ENCODE peak calls at places on chromosomes 11 and 22, in ten cellular contexts. V is sigmoid colon, O is GM12891, M is A549, W is suprapubic skin, F is prostate gland, L is ovary, Y is IMR-90, S is esophagus squamous epithelium, A is stomach. N is an unnamed sample.

GRCh38 chr11:75946531-75947530 is 131.8 kb downstream of the UVRAG start:
- DNase-seq in Y (peak), W (no peak), O (no peak), V (peak), L (no peak), F (peak), S (no peak), A (no peak), M (no peak), N (no peak)

GRCh38 chr11:126862664-126863247 is 137.8 kb downstream of the KIRREL3 start:
- DNase-seq in M (no peak), Y (no peak), O (no peak), A (no peak), F (no peak), L (no peak), W (no peak), S (no peak), V (no peak), N (no peak)

GRCh38 chr11:116445108-116446047 is 327.4 kb downstream of the BUD13 start:
- DNase-seq in M (no peak), F (no peak), V (no peak), A (no peak), S (no peak), Y (no peak), W (no peak), L (no peak), O (no peak), N (peak)

GRCh38 chr11:85955531-85955930 is 100.3 kb downstream of the CCDC83 start:
- DNase-seq in O (no peak), S (no peak), Y (peak), F (no peak), W (no peak), A (no peak), V (no peak), L (no peak), M (no peak), N (no peak)

GRCh38 chr11:106714179-106714578 is 304.1 kb downstream of the GUCY1A2 start:
- DNase-seq in M (no peak), F (no peak), Y (peak), O (no peak), S (no peak), L (no peak), A (no peak), W (no peak), V (no peak), N (no peak)

GRCh38 chr11:12005476-12005875 is 3.0 kb downstream of the DKK3 start:
- DNase-seq in L (no peak), M (no peak), A (no peak), W (no peak), V (no peak), O (no peak), F (no peak), Y (peak), S (no peak), N (no peak)

GRCh38 chr11:126544311-126545056 is 189.0 kb downstream of the ST3GAL4 start:
- DNase-seq in O (no peak), V (peak), M (no peak), Y (peak), A (no peak), W (no peak), S (no peak), F (peak), L (peak), N (no peak)

GRCh38 chr11:96178014-96178745 is 164.8 kb downstream of the MAML2 start:
- DNase-seq in L (no peak), W (no peak), A (no peak), S (no peak), V (no peak), Y (no peak), O (no peak), M (no peak), F (no peak), N (no peak)

GRCh38 chr11:12420706-12421105 is 43.3 kb downstream of the PARVA start:
- DNase-seq in A (no peak), Y (no peak), L (no peak), O (no peak), W (no peak), M (no peak), S (no peak), V (no peak), F (no peak), N (no peak)

GRCh38 chr11:120391297-120391696 is 55.1 kb downstream of the ARHGEF12 start:
- DNase-seq in F (no peak), S (no peak), V (no peak), M (no peak), L (no peak), W (no peak), A (no peak), O (no peak), Y (no peak), N (no peak)

GRCh38 chr11:13465909-13466371 is 2.9 kb upstream of the BTBD10 start:
- DNase-seq in S (no peak), L (no peak), F (no peak), A (no peak), Y (peak), O (no peak), M (peak), V (no peak), W (no peak), N (no peak)

GRCh38 chr11:129257512-129257911 is 65.4 kb upstream of the ARHGAP32 start:
- DNase-seq in W (no peak), F (no peak), V (no peak), Y (no peak), M (no peak), S (no peak), O (no peak), L (no peak), A (no peak), N (no peak)

GRCh38 chr11:1608363-1608762 is at the start of gene KRTAP5-3:
- DNase-seq in V (no peak), W (no peak), M (no peak), S (no peak), L (no peak), A (no peak), O (no peak), Y (no peak), F (no peak), N (no peak)

DNA sequence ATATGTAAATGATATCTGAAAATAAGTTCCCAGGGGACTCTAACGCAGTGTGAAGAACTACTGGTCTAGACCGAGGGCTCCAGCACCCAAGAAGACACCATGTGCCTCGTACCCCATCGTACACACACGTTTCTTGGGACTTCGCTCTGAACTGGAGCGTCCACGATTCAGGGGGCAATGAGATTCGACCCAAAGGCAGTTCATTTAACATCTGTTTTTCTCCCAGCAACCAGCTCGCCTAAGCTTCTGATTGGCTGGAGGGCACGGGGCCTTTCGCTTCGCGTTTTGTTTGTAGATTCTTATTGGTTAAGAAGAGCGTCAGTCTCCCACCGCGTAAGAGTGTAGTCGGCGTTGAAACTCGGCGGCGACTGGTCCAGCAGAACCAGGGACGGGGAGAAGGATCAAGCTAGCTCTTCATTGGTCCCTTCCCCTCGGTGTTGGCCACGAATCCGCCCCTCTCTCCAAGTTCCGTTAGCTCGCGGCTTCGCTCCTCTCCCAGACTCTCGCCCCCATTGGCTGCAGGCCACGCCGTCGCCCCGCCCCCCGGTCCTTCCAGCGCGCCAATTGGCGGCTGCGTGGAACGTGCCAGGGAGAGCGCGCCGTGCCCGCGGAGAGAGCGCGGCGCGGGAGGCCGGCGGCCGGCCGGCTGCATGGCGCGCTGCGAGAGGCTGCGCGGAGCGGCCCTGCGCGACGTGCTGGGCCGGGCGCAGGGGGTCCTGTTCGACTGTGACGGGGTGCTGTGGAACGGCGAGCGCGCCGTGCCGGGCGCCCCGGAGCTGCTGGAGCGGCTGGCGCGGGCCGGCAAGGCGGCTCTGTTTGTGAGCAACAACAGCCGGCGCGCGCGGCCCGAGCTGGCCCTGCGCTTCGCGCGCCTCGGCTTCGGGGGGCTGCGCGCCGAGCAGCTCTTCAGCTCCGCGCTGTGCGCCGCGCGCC is at the start of gene PDXP:
- DNase-seq in Y (peak), O (peak), F (peak), V (peak), S (peak), A (peak), W (peak), M (peak), L (peak), N (peak)
- TF ChIP-seq POLR2A in Y (peak), O (no peak), F (peak), V (no peak), S (peak), A (no peak), W (peak), M (peak), L (peak), N (no peak)

DNA sequence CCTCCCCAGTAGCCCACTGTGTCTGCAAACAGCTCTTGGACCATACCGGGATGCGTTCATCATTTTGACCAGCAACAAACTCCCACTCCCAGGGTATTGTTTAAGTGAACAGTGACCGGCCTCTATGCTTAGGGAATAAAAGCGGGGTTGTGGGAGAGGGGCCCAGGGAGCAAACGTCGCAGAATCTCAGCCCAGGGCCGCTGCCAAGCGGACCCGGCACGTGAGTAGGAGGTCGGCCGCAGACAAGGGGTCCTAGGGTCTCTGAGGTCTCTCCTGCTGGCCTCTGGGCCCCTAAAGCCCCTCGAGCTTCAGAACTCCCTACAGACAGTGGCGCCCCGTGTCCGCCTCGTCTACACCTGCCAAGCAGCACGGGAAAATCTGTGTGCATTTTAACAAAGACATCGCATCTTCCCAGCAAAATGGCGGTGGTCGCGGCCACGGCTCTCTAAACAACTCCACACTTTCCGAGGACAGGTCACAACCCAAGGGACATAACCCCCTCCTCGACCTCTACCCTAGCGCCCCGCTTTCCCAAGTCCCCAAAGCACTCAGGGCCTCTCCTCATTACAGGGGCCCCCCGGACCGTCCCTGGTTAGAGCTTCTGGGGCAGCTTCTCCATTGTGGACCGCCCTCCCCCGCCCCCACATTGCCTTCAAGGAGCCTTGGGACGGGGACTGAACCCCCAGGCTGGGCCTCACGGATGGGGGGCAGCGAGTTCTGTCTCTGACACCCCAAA is 3.9 kb upstream of the GCAT start:
- DNase-seq in Y (no peak), M (no peak), W (no peak), L (peak), O (no peak), S (no peak), F (no peak), V (no peak), A (no peak), N (no peak)
- TF ChIP-seq POLR2A in Y (no peak), M (no peak), W (no peak), L (no peak), O (no peak), S (no peak), F (no peak), V (no peak), A (no peak), N (no peak)

GRCh38 chr11:35160902-35161585 is 22.1 kb downstream of the CD44 start:
- DNase-seq in O (no peak), S (no peak), M (no peak), L (no peak), V (no peak), F (no peak), W (no peak), A (no peak), Y (no peak), N (no peak)
- TF ChIP-seq POLR2A in O (peak), S (no peak), M (no peak), L (no peak), V (no peak), F (no peak), W (no peak), A (no peak), Y (no peak), N (no peak)

GRCh38 chr22:26672590-26673468 is 15.4 kb downstream of the MIAT start:
- DNase-seq in O (peak), Y (peak), L (peak), S (peak), W (peak), A (peak), F (peak), M (peak), V (peak), N (peak)
- TF ChIP-seq POLR2A in O (peak), Y (peak), L (peak), S (peak), W (peak), A (no peak), F (no peak), M (peak), V (no peak), N (no peak)

GRCh38 chr11:59754859-59755700 is at the start of gene STX3:
- DNase-seq in F (peak), A (peak), O (peak), S (no peak), V (peak), Y (peak), M (peak), L (peak), W (peak), N (peak)

GRCh38 chr11:59756845-59757244 is 1.7 kb downstream of the STX3 start:
- DNase-seq in A (peak), M (peak), O (peak), S (no peak), F (peak), L (no peak), W (no peak), Y (peak), V (peak), N (peak)

GRCh38 chr11:59754494-59754858 is 700 bp upstream of the STX3 start:
- DNase-seq in S (no peak), M (no peak), A (no peak), W (no peak), Y (peak), L (peak), V (no peak), O (peak), F (peak), N (peak)

GRCh38 chr11:59756496-59756840 is 1.3 kb downstream of the STX3 start:
- DNase-seq in Y (no peak), W (no peak), L (no peak), M (no peak), V (no peak), O (no peak), S (no peak), F (no peak), A (no peak), N (no peak)

GRCh38 chr11:59755701-59756495 is 722 bp downstream of the STX3 start:
- DNase-seq in S (no peak), Y (peak), W (peak), A (peak), V (peak), L (peak), O (no peak), M (peak), F (peak), N (peak)
- TF ChIP-seq POLR2A in S (no peak), Y (no peak), W (no peak), A (no peak), V (no peak), L (no peak), O (no peak), M (no peak), F (peak), N (no peak)

DNA sequence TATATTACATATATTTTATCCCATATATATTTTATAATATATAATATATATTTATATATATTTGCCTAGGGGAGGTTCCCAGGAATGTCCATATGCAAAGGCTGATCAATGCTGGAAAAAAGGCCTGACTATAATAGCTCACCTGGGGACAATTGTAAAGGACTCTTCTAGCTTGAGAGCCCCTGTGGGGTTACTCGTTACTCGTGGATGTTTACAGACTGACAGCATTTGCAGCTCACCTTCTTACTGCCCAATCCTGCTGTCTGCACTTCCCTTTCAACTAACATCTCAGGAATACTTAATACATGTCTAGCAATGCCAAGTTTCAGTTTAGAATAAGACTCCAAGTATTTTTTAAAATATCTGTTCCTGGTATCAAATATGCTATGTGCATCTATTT is 1365.4 kb upstream of the RAG2 start:
- DNase-seq in O (no peak), F (no peak), M (no peak), W (no peak), V (no peak), Y (no peak), S (no peak), L (no peak), A (no peak), N (no peak)
- TF ChIP-seq POLR2A in O (no peak), F (no peak), M (no peak), W (no peak), V (no peak), Y (no peak), S (no peak), L (no peak), A (no peak), N (no peak)

DNA sequence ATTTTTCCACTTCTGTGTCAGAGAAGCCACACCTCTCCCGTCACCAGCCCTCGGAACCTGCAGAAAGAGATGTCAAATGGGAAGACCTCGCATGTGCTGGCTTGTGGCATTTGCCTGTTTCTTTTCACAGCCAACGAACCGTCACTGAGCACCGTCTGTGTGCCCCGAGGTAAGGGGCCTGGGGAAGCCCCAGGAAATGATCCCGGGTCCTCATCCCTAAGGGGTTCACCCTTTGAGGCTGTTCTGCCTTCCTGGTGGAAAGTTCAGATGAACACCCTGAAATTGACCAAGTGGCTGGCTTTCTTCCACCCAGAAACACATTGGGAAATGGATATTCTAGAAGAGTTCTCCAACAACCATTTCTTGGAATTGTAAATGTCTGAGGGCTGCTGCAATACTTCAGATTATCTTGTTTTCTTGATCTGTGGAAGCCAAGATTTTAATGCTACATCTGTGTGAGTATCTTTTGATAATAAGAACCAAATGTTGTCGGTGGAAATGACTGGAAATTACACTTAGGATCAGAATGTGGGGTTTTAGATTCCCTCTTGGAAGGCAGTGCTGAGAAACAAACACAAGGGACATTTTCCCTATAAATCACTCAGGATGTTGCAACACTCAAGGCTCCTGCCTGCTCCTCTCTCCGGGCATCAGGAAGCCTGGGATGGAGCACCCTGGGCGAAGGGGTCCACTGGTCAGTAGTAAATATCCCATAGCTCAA is 37.6 kb downstream of the RIBC2 start:
- DNase-seq in V (peak), Y (peak), F (peak), S (no peak), A (no peak), M (no peak), O (no peak), W (no peak), L (no peak), N (peak)
- TF ChIP-seq POLR2A in V (no peak), Y (no peak), F (no peak), S (no peak), A (no peak), M (no peak), O (no peak), W (no peak), L (no peak), N (no peak)

DNA sequence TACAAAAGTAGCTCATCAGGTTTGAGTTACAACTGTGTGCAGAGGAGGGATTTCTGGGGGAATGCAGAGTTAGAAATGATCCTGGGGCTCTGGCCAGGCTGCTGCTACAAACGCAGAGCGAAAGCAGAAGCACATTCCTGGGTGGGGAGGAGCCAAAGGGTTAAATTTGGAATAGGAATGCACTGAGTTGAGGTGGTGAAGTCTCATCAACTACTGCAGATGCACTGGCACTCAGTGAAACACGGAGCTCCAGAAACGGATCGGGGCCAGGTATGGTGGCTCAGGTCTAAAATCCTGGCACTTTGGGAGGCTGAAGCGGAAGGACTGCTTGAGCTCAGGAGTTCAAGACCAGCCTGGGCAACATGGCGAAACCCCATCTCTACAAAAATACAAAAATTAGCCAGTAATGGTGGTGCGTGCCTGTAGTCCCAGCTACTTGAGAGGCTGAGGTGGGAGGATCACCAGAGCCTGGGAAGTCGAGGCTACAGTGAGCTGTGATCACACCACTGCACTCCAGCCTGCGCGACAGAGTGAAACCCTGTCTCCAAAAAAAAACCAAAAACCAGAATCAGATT is 3.2 kb downstream of the CHKA start:
- DNase-seq in W (no peak), A (no peak), S (no peak), M (no peak), L (no peak), Y (no peak), F (no peak), V (peak), O (no peak), N (peak)
- TF ChIP-seq POLR2A in W (no peak), A (no peak), S (no peak), M (no peak), L (no peak), Y (no peak), F (no peak), V (no peak), O (no peak), N (no peak)